ENCODE peak calls at places on chromosomes 12 and 14, in eight cellular contexts. V is naive B cell; W is stimulated activated CD8-positive, alpha-beta memory T cell treated with anti-CD3 and anti-CD28 coated beads, Interleukin-15, amount 100 ng/mL, for 4 hours; N is upper lobe of right lung; G is stimulated activated naive CD4-positive, alpha-beta T cell; R is mesenchymal stem cell; Z is H9; L is KBM-7. A is an unnamed sample.

GRCh38 chr14:103072595-103073366 is 11.2 kb upstream of the LBHD2 start:
- DNase-seq in R (no peak), Z (peak; percentile 35), G (no peak), V (no peak), N (peak; percentile 58), W (no peak), L (no peak), A (no peak)

GRCh38 chr12:30200864-30201263 is 417.1 kb upstream of the TMTC1 start:
- DNase-seq in L (no peak), Z (peak; percentile 41), G (no peak), W (no peak), N (no peak), V (no peak), R (peak; percentile 32), A (peak; percentile 7)

GRCh38 chr14:96275182-96276112 is 19.4 kb downstream of the BDKRB1 start:
- DNase-seq in R (peak; percentile 79), Z (peak; percentile 66), V (peak; percentile 47), G (peak; percentile 57), L (peak; percentile 63), W (peak; percentile 5), N (peak; percentile 87), A (peak; percentile 91)

GRCh38 chr12:8145754-8146415 is 10.9 kb upstream of the ZNF705A start:
- DNase-seq in V (no peak), L (no peak), Z (peak; percentile 89), R (peak; percentile 34), N (peak; percentile 71), W (no peak), G (no peak), A (peak; percentile 21)

GRCh38 chr12:119988788-119989618 is at the start of gene BICDL1:
- DNase-seq in G (peak; percentile 96), V (peak; percentile 96), L (peak; percentile 71), Z (peak; percentile 99), N (peak; percentile 96), W (peak; percentile 98), R (peak; percentile 47), A (peak; percentile 58)

GRCh38 chr14:100825691-100826331 is at the start of gene MEG3:
- DNase-seq in V (no peak), R (no peak), G (no peak), W (no peak), L (no peak), N (no peak), Z (no peak), A (peak; percentile 88)

GRCh38 chr12:15208871-15209656 is 12.2 kb downstream of the RERG start:
- DNase-seq in R (peak; percentile 26), G (no peak), N (no peak), L (no peak), W (no peak), V (no peak), Z (no peak), A (peak; percentile 15)

GRCh38 chr14:95470942-95471499 is 45.4 kb downstream of the SYNE3 start:
- DNase-seq in V (no peak), Z (no peak), N (no peak), R (no peak), L (no peak), G (no peak), W (no peak), A (no peak)

GRCh38 chr14:72810201-72810600 is 83.7 kb downstream of the DPF3 start:
- DNase-seq in V (no peak), G (no peak), W (peak; percentile 53), L (no peak), R (no peak), N (no peak), Z (no peak), A (no peak)

GRCh38 chr12:95218852-95219171 is 1.2 kb downstream of the VEZT start:
- DNase-seq in L (peak; percentile 48), Z (no peak), W (no peak), V (peak; percentile 17), N (no peak), R (peak; percentile 48), G (peak; percentile 27), A (peak; percentile 42)

GRCh38 chr12:72547593-72547992 is 275.4 kb downstream of the TRHDE start:
- DNase-seq in V (no peak), W (no peak), N (no peak), Z (no peak), L (no peak), R (no peak), G (no peak), A (peak; percentile 34)

GRCh38 chr14:98916036-98916435 is 356.0 kb downstream of the BCL11B start:
- DNase-seq in W (no peak), G (no peak), N (no peak), Z (no peak), R (no peak), V (no peak), L (no peak), A (no peak)

GRCh38 chr14:26293909-26294308 is 303.9 kb downstream of the NOVA1 start:
- DNase-seq in G (no peak), Z (no peak), N (no peak), L (no peak), R (no peak), W (no peak), V (no peak), A (no peak)

GRCh38 chr12:46553911-46554310 is 181.3 kb upstream of the SLC38A2 start:
- DNase-seq in W (no peak), R (peak; percentile 22), G (no peak), N (no peak), L (no peak), Z (no peak), V (no peak), A (peak; percentile 83)

GRCh38 chr12:182381-182883 is 31.5 kb downstream of the SLC6A12 start:
- DNase-seq in W (no peak), N (no peak), V (no peak), R (peak; percentile 83), Z (no peak), G (no peak), L (peak; percentile 46), A (peak; percentile 52)

GRCh38 chr12:95549392-95550084 is 1.7 kb downstream of the USP44 start:
- DNase-seq in N (no peak), R (no peak), L (no peak), G (no peak), Z (peak; percentile 62), V (no peak), W (no peak), A (no peak)

GRCh38 chr14:69716483-69717187 is 50.3 kb upstream of the SRSF5 start:
- DNase-seq in W (peak; percentile 17), Z (no peak), N (no peak), L (peak; percentile 45), V (no peak), G (no peak), R (peak; percentile 91), A (peak; percentile 80)

GRCh38 chr12:93317227-93317626 is 60.5 kb upstream of the NUDT4 start:
- DNase-seq in L (peak; percentile 38), R (no peak), Z (no peak), N (no peak), V (no peak), W (no peak), G (no peak), A (no peak)

GRCh38 chr12:1093166-1093751 is 102.2 kb downstream of the ERC1 start:
- DNase-seq in L (peak; percentile 84), R (peak; percentile 72), N (no peak), V (peak; percentile 32), W (no peak), G (no peak), Z (no peak), A (peak; percentile 82)

GRCh38 chr12:16369156-16369555 is 21.7 kb downstream of the MGST1 start:
- DNase-seq in W (no peak), L (no peak), V (no peak), G (no peak), N (no peak), R (peak; percentile 7), Z (no peak), A (no peak)

GRCh38 chr12:57181561-57182155 is 34.2 kb upstream of the LRP1-AS start:
- DNase-seq in L (no peak), N (no peak), W (no peak), R (no peak), G (no peak), Z (no peak), V (no peak), A (no peak)

GRCh38 chr12:18718462-18718861 is 19.4 kb downstream of the PLCZ1 start:
- DNase-seq in L (no peak), G (no peak), Z (no peak), R (no peak), V (no peak), W (no peak), N (no peak), A (no peak)

GRCh38 chr14:52031781-52032180 is 37.1 kb downstream of the NID2 start:
- DNase-seq in Z (no peak), L (no peak), G (no peak), N (no peak), V (no peak), R (peak; percentile 77), W (no peak), A (peak; percentile 56)

GRCh38 chr12:74066476-74066875 is 471.2 kb upstream of the ATXN7L3B start:
- DNase-seq in N (peak; percentile 46), W (no peak), L (no peak), V (no peak), Z (no peak), G (no peak), R (no peak), A (no peak)

GRCh38 chr12:40238221-40238902 is 13.6 kb downstream of the LRRK2 start:
- DNase-seq in W (no peak), L (no peak), Z (no peak), R (no peak), G (no peak), N (no peak), V (no peak), A (peak; percentile 70)

GRCh38 chr12:123519151-123520001 is 14.1 kb downstream of the RILPL1 start:
- DNase-seq in R (peak; percentile 78), Z (peak; percentile 56), N (peak; percentile 82), L (no peak), G (no peak), W (no peak), V (no peak), A (peak; percentile 24)

A was measured in adipocyte.